ENCODE peak calls at places on chromosomes 16 and 17, in ten cellular contexts. T, B, P, U, G, D, W, M, F and R are unnamed samples.

GRCh38 chr17:80758793-80759673 is 214.4 kb downstream of the RPTOR start:
- DNase-seq in M (no peak), F (no peak), W (no peak), P (no peak), U (peak), B (no peak), G (no peak), T (no peak), D (peak), R (no peak)

GRCh38 chr16:89602273-89602951 is 11.0 kb upstream of the DPEP1 start:
- DNase-seq in D (no peak), M (no peak), W (no peak), U (peak), T (peak), G (no peak), F (no peak), B (no peak), P (no peak), R (no peak)

GRCh38 chr16:24018485-24018884 is 182.7 kb downstream of the PRKCB start:
- DNase-seq in U (no peak), B (no peak), M (no peak), W (no peak), P (no peak), D (no peak), G (no peak), T (no peak), F (no peak), R (no peak)

GRCh38 chr16:31052131-31052530 is 18.8 kb downstream of the STX4 start:
- DNase-seq in T (peak), D (no peak), M (peak), U (peak), P (peak), G (peak), W (peak), F (no peak), B (no peak), R (no peak)

GRCh38 chr17:31487648-31488263 is 96.3 kb downstream of the RAB11FIP4 start:
- DNase-seq in U (peak), M (peak), P (peak), G (peak), F (peak), D (peak), T (peak), B (no peak), W (peak), R (peak)

GRCh38 chr16:88298882-88299745 is 83.6 kb upstream of the ZNF469 start:
- DNase-seq in W (no peak), D (no peak), F (no peak), P (no peak), M (no peak), U (peak), G (no peak), B (no peak), T (peak), R (no peak)

GRCh38 chr17:45022655-45023339 is 28.6 kb downstream of the DCAKD start:
- DNase-seq in U (no peak), P (no peak), G (no peak), B (peak), M (no peak), T (no peak), W (no peak), D (no peak), F (no peak), R (peak)

GRCh38 chr16:50021509-50021908 is 3.5 kb upstream of the CNEP1R1 start:
- DNase-seq in G (no peak), F (no peak), W (no peak), T (peak), B (no peak), P (no peak), D (no peak), U (no peak), M (no peak), R (no peak)

GRCh38 chr16:28324887-28325279 is 32.6 kb downstream of the SBK1 start:
- DNase-seq in T (no peak), G (no peak), W (no peak), M (no peak), P (no peak), D (no peak), B (no peak), U (no peak), F (no peak), R (no peak)

GRCh38 chr16:57518922-57519321 is 17.4 kb downstream of the CCDC102A start:
- DNase-seq in F (no peak), W (no peak), D (no peak), B (no peak), U (no peak), T (no peak), M (no peak), P (no peak), G (no peak), R (no peak)

GRCh38 chr16:22264786-22265185 is 32.4 kb upstream of the POLR3E start:
- DNase-seq in T (peak), F (no peak), G (no peak), U (no peak), D (no peak), M (no peak), P (no peak), B (no peak), W (no peak), R (no peak)

GRCh38 chr16:55691771-55692170 is 36.0 kb downstream of the SLC6A2 start:
- DNase-seq in P (no peak), M (no peak), D (no peak), T (no peak), B (no peak), F (no peak), G (no peak), U (no peak), W (no peak), R (no peak)

GRCh38 chr17:16243385-16243784 is 26.4 kb downstream of the PIGL start:
- DNase-seq in D (no peak), G (no peak), M (no peak), F (no peak), W (no peak), U (peak), P (no peak), T (no peak), B (no peak), R (no peak)

GRCh38 chr17:32277284-32277683 is 11.7 kb downstream of the RHBDL3 start:
- DNase-seq in M (no peak), F (no peak), U (peak), G (no peak), T (peak), W (no peak), D (no peak), B (no peak), P (no peak), R (no peak)

GRCh38 chr17:78748730-78749317 is 33.2 kb downstream of the CYTH1 start:
- DNase-seq in T (peak), U (peak), F (peak), D (peak), P (peak), B (peak), W (no peak), G (peak), M (peak), R (peak)

GRCh38 chr17:75406222-75406615 is 741 bp upstream of the GRB2 start:
- DNase-seq in M (no peak), W (peak), P (no peak), B (no peak), F (no peak), D (no peak), G (no peak), T (peak), U (no peak), R (no peak)

GRCh38 chr17:10309003-10309974 is 63.5 kb downstream of the MYH13 start:
- DNase-seq in M (no peak), B (no peak), F (no peak), T (no peak), W (no peak), G (no peak), D (no peak), U (no peak), P (no peak), R (no peak)

GRCh38 chr16:84247341-84247740 is 7.5 kb upstream of the KCNG4 start:
- DNase-seq in U (no peak), M (no peak), G (no peak), D (no peak), W (no peak), F (no peak), T (no peak), P (no peak), B (no peak), R (no peak)

GRCh38 chr17:44522883-44523671 is 19.9 kb upstream of the GPATCH8 start:
- DNase-seq in G (peak), T (peak), D (peak), F (peak), M (peak), P (peak), W (peak), U (peak), B (peak), R (no peak)

GRCh38 chr17:60075981-60076380 is 2.7 kb downstream of the HEATR6 start:
- DNase-seq in G (no peak), D (no peak), W (no peak), U (no peak), M (no peak), F (no peak), B (no peak), T (no peak), P (no peak), R (no peak)

DNA sequence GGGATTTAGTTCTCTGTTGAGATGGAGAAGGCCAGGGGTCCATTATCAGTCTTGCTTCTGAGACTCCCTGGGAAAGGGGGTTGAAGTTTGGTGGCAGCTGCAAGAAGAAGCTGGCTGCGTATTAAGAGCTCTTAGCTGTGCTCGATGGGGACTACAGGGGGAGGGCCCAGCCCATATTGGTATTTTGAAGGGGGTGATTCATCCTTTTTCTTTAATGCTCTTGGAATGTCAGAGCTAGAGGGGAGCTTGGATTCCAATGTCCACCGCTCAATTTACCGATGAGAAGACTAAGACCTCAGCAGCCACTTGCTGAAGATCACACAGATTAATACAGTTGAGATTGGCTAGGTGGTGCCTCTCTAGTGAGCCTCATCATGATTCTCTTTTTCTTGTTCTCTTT is 5.0 kb downstream of the NOG start:
- DNase-seq in M (no peak), T (peak), G (no peak), W (no peak), B (no peak), F (no peak), P (no peak), U (peak), D (no peak), R (no peak)
- H3K4me3 ChIP-seq in M (no peak), T (no peak), G (no peak), W (no peak), B (no peak), F (no peak), P (no peak), U (no peak), D (no peak), R (no peak)

GRCh38 chr17:55005520-55005919 is 37.0 kb downstream of the STXBP4 start:
- DNase-seq in P (no peak), B (no peak), U (peak), W (no peak), D (no peak), F (no peak), G (no peak), M (no peak), T (peak), R (no peak)
- TF ChIP-seq CTCF in P (peak), B (peak), U (peak), W (peak), D (peak), F (no peak), G (peak), M (no peak), T (peak), R (peak)

GRCh38 chr16:1917665-1918111 is 527 bp downstream of the HS3ST6 start:
- DNase-seq in G (no peak), B (no peak), U (no peak), W (no peak), D (no peak), T (no peak), P (no peak), F (no peak), M (no peak), R (no peak)
- H3K4me3 ChIP-seq in G (no peak), B (no peak), U (no peak), W (no peak), D (peak), T (no peak), P (no peak), F (no peak), M (no peak), R (no peak)

DNA sequence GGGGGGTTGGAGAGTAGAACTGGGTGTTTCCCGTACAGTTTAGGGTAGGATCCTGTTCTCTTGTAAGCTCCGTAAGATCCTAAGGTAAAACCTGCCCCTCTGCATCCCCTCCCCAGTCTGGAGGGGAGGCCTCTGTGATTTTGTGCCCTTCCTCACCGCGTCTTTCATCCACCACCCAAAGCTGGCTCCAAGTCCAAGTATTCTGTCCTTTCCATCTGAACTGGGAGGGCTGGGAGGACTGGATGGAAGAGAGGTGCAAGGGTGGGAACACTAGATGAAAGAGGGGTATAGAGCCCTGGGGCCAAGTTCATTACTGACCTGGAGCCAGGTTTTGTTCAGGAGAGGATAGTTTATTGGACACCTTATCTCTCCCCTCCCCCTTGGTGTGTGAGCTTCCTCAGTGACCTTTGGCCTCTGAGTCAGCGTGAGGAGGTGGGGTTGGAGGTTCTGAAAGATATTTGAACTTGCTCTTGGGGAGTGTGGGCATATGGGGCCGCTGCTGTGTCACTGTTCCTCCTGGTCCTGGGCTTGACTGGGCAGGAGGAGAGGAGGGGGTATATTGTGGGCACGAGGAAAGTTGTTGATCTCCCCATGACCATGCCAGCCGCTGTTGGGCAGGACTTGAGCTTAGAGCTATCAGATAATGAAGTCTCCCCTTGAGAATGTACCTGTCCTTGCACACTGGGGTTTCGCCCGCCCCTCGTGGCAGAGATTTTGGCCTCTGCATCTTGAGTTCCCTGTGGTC is 1.6 kb downstream of the LASP1 start:
- DNase-seq in U (peak), T (peak), W (peak), P (peak), G (peak), B (peak), F (peak), D (peak), M (peak), R (no peak)
- TF ChIP-seq CTCF in U (peak), T (peak), W (no peak), P (peak), G (peak), B (peak), F (no peak), D (no peak), M (no peak), R (peak)

DNA sequence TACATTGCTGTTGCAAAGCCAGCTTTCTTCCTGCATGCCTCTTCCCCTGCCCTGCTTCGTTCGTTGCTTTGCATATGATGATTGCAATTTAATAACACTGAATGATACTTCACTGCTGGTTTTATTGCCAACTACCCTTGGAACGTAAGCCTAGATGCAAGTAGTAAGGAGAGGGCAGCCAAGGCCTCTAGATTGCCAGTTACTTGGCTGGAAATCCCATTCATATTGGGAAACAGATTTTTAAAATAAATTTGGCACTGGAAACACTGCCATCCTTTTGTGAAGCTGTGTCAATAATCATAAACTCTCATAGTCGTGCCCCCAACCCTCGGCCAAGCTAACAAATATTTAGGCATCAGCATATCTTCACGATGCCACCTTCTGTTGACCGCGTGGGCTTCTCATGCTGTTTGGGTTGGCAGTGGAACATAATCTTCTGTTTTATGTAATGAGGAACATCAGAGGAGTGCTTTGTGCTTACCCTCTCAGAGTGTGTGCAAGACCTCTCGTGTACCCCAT is 86.5 kb downstream of the MAP2K6 start:
- DNase-seq in B (no peak), T (peak), G (no peak), W (no peak), P (peak), F (no peak), M (no peak), D (no peak), U (no peak), R (no peak)
- H3K4me3 ChIP-seq in B (no peak), T (no peak), G (no peak), W (no peak), P (no peak), F (no peak), M (no peak), D (no peak), U (no peak), R (no peak)

DNA sequence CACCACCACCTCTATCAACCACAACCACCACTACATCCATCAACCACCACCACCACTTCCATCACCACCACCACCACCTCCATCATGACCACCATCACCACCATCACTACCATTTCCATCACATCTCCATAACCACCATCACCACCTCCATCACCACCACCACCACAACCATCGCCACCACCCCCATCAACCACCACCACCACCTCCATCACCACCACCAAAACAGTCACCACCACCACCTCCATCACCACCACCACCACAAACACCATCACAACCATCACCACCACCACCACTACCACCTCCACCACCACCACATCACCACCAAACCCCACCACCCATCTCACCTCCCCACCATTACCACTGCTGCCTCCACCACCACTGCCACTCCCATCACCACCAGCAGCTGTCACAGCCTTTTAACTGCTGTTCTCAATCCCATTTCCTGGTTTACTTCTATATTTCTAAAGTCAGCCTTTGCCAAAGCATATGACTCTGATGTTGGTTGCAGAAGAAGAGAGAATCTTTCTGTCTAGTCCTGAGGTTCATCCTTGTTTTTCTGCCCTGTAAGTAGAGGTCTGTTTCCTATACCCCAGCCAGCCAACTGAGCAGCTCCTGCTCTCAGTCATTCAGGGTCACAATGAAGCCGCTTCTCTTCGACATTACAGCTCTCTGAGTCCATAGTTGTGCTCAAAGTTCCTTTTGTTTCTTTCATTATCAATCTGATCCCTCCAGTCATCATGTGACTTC is 14.0 kb downstream of the MARCHF10 start:
- DNase-seq in M (no peak), F (no peak), T (no peak), W (no peak), G (peak), P (no peak), D (no peak), B (no peak), U (no peak), R (no peak)
- TF ChIP-seq CTCF in M (no peak), F (no peak), T (no peak), W (no peak), G (no peak), P (no peak), D (no peak), B (no peak), U (no peak), R (no peak)

DNA sequence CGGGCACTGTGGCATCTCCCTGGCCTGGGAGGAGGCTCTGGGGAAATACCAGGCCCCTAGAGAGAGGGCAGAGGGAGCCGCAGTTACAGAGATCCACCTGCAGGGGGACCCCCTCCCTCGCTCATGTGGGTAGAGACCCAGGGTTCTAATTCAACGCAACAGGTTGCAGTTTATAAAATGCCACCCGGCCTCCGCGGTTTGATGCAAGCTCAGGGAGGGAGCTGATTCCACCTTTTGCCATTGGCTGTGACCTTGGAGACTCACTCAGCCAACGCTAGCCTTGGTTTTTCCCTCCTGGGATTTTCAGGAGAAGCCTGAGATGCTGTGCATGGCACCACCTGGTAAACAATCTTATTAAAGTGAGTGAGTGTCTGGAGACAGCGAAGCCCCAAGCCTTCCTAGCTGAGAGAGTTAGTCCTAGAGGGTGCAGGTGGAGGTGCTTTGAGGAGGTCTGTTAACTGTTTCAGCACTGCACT is 12.1 kb downstream of the TTLL6 start:
- DNase-seq in M (peak), T (peak), F (peak), B (no peak), P (peak), D (peak), G (peak), U (peak), W (peak), R (peak)
- H3K4me3 ChIP-seq in M (no peak), T (no peak), F (no peak), B (no peak), P (no peak), D (no peak), G (no peak), U (no peak), W (no peak), R (no peak)

GRCh38 chr17:69067274-69068047 is 6.7 kb upstream of the ABCA9 start:
- DNase-seq in W (no peak), G (no peak), B (no peak), F (no peak), D (no peak), U (no peak), P (no peak), T (no peak), M (no peak), R (no peak)
- TF ChIP-seq CTCF in W (no peak), G (no peak), B (peak), F (no peak), D (no peak), U (no peak), P (no peak), T (no peak), M (no peak), R (peak)

GRCh38 chr17:58285422-58285810 is 4.7 kb upstream of the MPO start:
- DNase-seq in G (no peak), M (no peak), U (no peak), D (no peak), W (no peak), B (no peak), F (no peak), P (no peak), T (peak), R (no peak)
- H3K4me3 ChIP-seq in G (no peak), M (no peak), U (no peak), D (no peak), W (no peak), B (no peak), F (no peak), P (no peak), T (no peak), R (no peak)

GRCh38 chr17:7576432-7576937 is 3.0 kb upstream of the CD68 start:
- DNase-seq in T (no peak), G (no peak), D (no peak), U (no peak), P (no peak), F (no peak), M (no peak), B (no peak), W (no peak), R (no peak)
- TF ChIP-seq CTCF in T (no peak), G (no peak), D (no peak), U (no peak), P (no peak), F (no peak), M (no peak), B (no peak), W (no peak), R (no peak)